ENCODE peak calls at places on chromosomes 3 and 15, in eight cellular contexts. N is A673, Q is upper lobe of right lung, V is fibroblast of lung, W is psoas muscle, H is transverse colon, J is fibroblast of the aortic adventitia, E is esophagus squamous epithelium. A is an unnamed sample.

GRCh38 chr15:49720221-49720620 is 99.4 kb downstream of the DTWD1 start:
- DNase-seq in N (no peak), E (no peak), H (no peak), V (no peak), W (no peak), J (peak; percentile 42), Q (no peak), A (no peak)

GRCh38 chr3:42906905-42907183 is 902 bp downstream of the ZNF662 start:
- DNase-seq in H (no peak), W (no peak), E (no peak), V (no peak), J (no peak), Q (no peak), N (no peak), A (no peak)

GRCh38 chr3:108838411-108838810 is 15.8 kb downstream of the TRAT1 start:
- DNase-seq in H (no peak), N (no peak), V (no peak), Q (no peak), J (no peak), W (no peak), E (no peak), A (no peak)

GRCh38 chr3:185290266-185290665 is 36.4 kb upstream of the EHHADH start:
- DNase-seq in E (no peak), H (no peak), J (no peak), V (no peak), Q (no peak), N (no peak), W (no peak), A (no peak)

GRCh38 chr3:184562146-184562861 is 719 bp downstream of the EPHB3 start:
- DNase-seq in H (no peak), E (no peak), J (no peak), Q (peak; percentile 70), W (no peak), N (no peak), V (no peak), A (no peak)

GRCh38 chr15:86197770-86198169 is 118.1 kb downstream of the AGBL1 start:
- DNase-seq in V (no peak), N (no peak), J (no peak), E (no peak), Q (no peak), H (no peak), W (peak; percentile 16), A (no peak)

GRCh38 chr3:5197470-5198312 is 10.2 kb downstream of the EDEM1 start:
- DNase-seq in H (no peak), Q (no peak), N (no peak), V (peak; percentile 86), J (peak; percentile 88), E (no peak), W (no peak), A (peak; percentile 73)

GRCh38 chr3:192417559-192418055 is 309.7 kb downstream of the FGF12 start:
- DNase-seq in H (no peak), Q (no peak), N (no peak), J (no peak), E (no peak), W (no peak), V (no peak), A (no peak)

GRCh38 chr3:40310690-40311089 is 1.2 kb downstream of the EIF1B start:
- DNase-seq in H (no peak), J (peak; percentile 55), Q (no peak), W (no peak), E (no peak), V (peak; percentile 52), N (no peak), A (peak; percentile 20)

GRCh38 chr3:188584162-188584529 is 430.2 kb downstream of the LPP start:
- DNase-seq in N (peak; percentile 66), E (no peak), Q (no peak), W (no peak), V (peak; percentile 77), J (peak; percentile 92), H (no peak), A (no peak)

GRCh38 chr15:76337739-76338554 is 1.4 kb downstream of the ISL2 start:
- DNase-seq in N (no peak), V (no peak), H (peak; percentile 25), W (no peak), E (no peak), J (no peak), Q (no peak), A (peak; percentile 70)

GRCh38 chr15:35654334-35654733 is 108.4 kb upstream of the DPH6 start:
- DNase-seq in H (no peak), W (no peak), E (no peak), Q (no peak), V (no peak), J (no peak), N (peak; percentile 26), A (no peak)

GRCh38 chr15:47384316-47384715 is 333.0 kb upstream of the SEMA6D start:
- DNase-seq in J (peak; percentile 89), W (peak; percentile 30), V (peak; percentile 96), Q (no peak), H (no peak), E (no peak), N (peak; percentile 81), A (peak; percentile 3)

GRCh38 chr3:99892332-99892731 is 74.7 kb downstream of the CMSS1 start:
- DNase-seq in Q (no peak), J (no peak), W (no peak), N (no peak), E (no peak), H (no peak), V (no peak), A (no peak)
- TF ChIP-seq CTCF in Q (no peak), J (no peak), W (no peak), N (no peak), E (no peak), H (no peak), V (no peak), A (no peak)

GRCh38 chr15:78696436-78696835 is 55.4 kb upstream of the CHRNB4 start:
- DNase-seq in H (no peak), V (no peak), N (no peak), W (no peak), J (no peak), Q (no peak), E (no peak), A (no peak)
- H3K4me3 ChIP-seq in H (no peak overlapping the region), V (no peak overlapping the region), N (no peak overlapping the region), W (no peak overlapping the region), J (no peak overlapping the region), Q (no peak overlapping the region), E (no peak overlapping the region), A (no peak overlapping the region)

DNA sequence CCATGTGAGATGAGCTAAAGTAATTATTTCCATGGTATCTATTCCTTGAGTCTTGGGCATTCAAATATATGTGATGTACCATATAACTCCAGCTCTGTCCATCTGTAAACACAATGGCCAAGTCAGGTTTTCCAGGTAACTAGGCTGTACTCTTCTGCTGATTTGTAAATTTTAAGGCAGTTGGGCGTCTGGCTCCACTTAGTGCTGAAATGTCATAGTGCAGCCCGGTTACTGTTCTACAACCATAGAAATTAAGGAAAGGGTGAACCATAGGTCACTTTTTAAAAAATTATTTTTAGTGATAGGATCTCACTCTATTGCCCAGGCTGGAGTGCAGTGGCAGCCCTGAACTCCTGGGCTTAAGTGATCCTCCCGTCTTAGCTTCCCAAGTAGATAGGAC is 44.7 kb upstream of the GOLM2 start:
- DNase-seq in H (no peak), N (no peak), Q (no peak), J (no peak), W (no peak), V (no peak), E (no peak), A (no peak)
- TF ChIP-seq CTCF in H (no peak), N (peak; percentile 16), Q (no peak), J (peak; percentile 6), W (no peak), V (no peak), E (no peak), A (no peak)

DNA sequence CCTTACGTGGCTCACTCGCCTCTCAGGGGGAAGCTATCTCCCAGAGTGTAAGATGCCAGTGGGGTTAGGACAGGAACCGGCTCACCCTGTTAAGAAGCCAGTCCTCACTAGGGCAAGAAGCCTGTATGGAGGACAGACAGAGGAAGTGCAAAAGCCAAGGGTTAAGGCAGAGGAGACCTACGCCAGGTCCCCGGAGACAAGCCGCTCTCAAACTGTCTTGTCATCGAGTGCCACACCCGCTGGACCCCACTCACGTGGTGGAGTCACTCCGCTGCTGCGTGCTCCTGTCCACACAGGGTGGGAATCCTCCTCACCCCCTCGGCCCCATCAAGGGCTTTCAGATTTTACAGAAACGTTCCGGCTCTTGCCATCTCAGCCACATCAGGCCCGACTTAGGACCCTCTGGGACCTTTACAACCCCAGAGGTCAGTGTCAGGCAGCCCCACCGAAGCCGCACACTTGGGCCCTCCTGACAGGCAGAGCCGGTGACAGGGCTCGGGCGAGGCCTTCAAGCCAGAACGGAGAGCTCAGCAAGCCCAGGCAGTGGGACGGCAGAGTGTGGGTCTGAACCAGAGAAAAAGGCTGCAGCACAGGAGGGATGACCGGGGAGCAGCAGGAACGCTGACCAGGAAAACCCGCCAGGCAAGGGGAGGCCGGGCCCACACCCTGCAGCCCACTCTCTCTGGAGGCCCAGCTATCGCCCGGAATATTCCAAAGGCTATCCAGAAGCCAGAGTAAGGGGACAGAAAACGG is 61.7 kb downstream of the XXYLT1 start:
- DNase-seq in V (no peak), W (peak; percentile 53), J (no peak), N (no peak), H (no peak), E (no peak), Q (peak; percentile 63), A (peak; percentile 52)
- H3K4me3 ChIP-seq in V (peak overlapping the region; percentile 41), W (peak overlapping the region; percentile 54), J (peak overlapping the region; percentile 31), N (no peak overlapping the region), H (no peak overlapping the region), E (peak overlapping the region; percentile 43), Q (no peak overlapping the region), A (no peak overlapping the region)

GRCh38 chr3:65961733-65962132 is 77.0 kb downstream of the MAGI1 start:
- DNase-seq in Q (no peak), J (no peak), W (no peak), H (no peak), E (no peak), N (no peak), V (no peak), A (no peak)
- TF ChIP-seq CTCF in Q (no peak), J (no peak), W (no peak), H (no peak), E (no peak), N (no peak), V (no peak), A (no peak)

DNA sequence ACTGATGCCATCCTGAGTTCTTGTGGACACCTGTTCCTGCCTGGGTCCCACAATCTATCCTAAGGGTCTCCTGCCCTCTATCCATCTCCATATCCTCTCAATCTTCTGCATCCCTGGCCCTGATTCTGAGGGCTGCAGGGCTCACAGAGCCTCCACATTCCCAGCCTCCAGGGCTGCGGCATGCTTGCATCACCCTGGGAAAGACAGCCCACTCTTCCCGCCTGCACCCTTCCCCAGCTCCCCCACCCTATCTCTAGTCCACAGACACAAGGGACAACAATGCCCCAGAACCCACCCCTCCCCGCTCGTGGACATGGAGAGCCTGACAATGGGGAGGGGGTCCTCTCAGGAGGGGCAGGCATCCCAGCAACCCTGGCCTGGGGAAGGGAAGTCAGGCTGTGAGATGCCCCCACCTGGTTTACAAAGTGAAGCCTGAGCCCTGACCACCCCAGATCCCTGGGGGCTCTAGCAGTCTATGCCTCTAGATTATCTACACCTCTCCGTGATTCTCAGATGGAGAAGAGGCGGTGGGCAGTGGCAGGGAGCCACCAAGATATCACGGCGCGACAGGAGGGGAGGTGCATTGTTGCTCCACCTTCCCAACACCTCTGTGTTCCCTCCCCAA is 10.3 kb downstream of the SEMA3G start:
- DNase-seq in E (no peak), J (no peak), H (no peak), W (no peak), V (no peak), Q (peak; percentile 43), N (no peak), A (no peak)
- H3K4me3 ChIP-seq in E (no peak overlapping the region), J (no peak overlapping the region), H (no peak overlapping the region), W (no peak overlapping the region), V (no peak overlapping the region), Q (no peak overlapping the region), N (no peak overlapping the region), A (no peak overlapping the region)

GRCh38 chr3:48664313-48664644 is 1.6 kb upstream of the CELSR3 start:
- DNase-seq in Q (no peak), H (no peak), J (no peak), N (no peak), E (no peak), W (no peak), V (no peak), A (no peak)
- TF ChIP-seq CTCF in Q (no peak), H (peak; percentile 9), J (no peak), N (no peak), E (no peak), W (peak; percentile 3), V (no peak), A (no peak)